ENCODE peak calls at places on chromosomes 16 and 17, in six cellular contexts. Q is GM23248, E is Panc1, G is neural progenitor cell, M is stomach, L is psoas muscle. X is an unnamed sample. For H3K4me1 and H3K27me3, the result is how much of the 10 kb centered on the place peaks cover.

GRCh38 chr17:17749921-17750320 is 68.7 kb downstream of the RAI1 start:
- DNase-seq in G (peak), E (no peak), Q (peak), M (peak), L (no peak), X (peak)

GRCh38 chr17:13395346-13395745 is 206.4 kb downstream of the HS3ST3A1 start:
- DNase-seq in E (no peak), G (no peak), Q (peak), L (no peak), M (no peak), X (no peak)

GRCh38 chr17:7858487-7858832 is 657 bp downstream of the CYB5D1 start:
- DNase-seq in G (peak), E (no peak), Q (peak), M (no peak), L (peak), X (no peak)

GRCh38 chr16:84228321-84228838 is 11.4 kb downstream of the KCNG4 start:
- DNase-seq in Q (peak), G (peak), M (no peak), E (peak), L (peak), X (no peak)

GRCh38 chr16:85402910-85403692 is 210.0 kb upstream of the GSE1 start:
- DNase-seq in G (no peak), E (no peak), L (peak), Q (no peak), M (no peak), X (no peak)

GRCh38 chr17:33910200-33910857 is 344.8 kb upstream of the CCL2 start:
- DNase-seq in G (no peak), L (no peak), Q (no peak), E (no peak), M (no peak), X (no peak)

GRCh38 chr16:31043898-31044481 is 10.6 kb downstream of the STX4 start:
- DNase-seq in L (no peak), Q (no peak), M (no peak), E (no peak), G (no peak), X (no peak)

GRCh38 chr17:81731271-81731670 is 19.2 kb downstream of the SLC25A10 start:
- DNase-seq in L (no peak), M (no peak), G (no peak), Q (peak), E (no peak), X (no peak)

GRCh38 chr17:6279659-6280058 is 155.3 kb downstream of the AIPL1 start:
- DNase-seq in E (peak), Q (no peak), M (no peak), G (peak), L (no peak), X (no peak)

GRCh38 chr17:31677681-31678080 is 181.4 kb downstream of the COPRS start:
- DNase-seq in M (no peak), G (no peak), L (no peak), E (no peak), Q (no peak), X (no peak)

GRCh38 chr16:66322174-66322573 is 44.3 kb upstream of the CDH5 start:
- DNase-seq in E (no peak), L (no peak), Q (no peak), M (no peak), G (no peak), X (no peak)

GRCh38 chr16:55115506-55115905 is 184.8 kb downstream of the IRX5 start:
- DNase-seq in G (no peak), L (no peak), Q (no peak), E (no peak), M (no peak), X (no peak)

GRCh38 chr17:2697611-2698162 is 13.9 kb downstream of the CLUH start:
- DNase-seq in M (no peak), L (no peak), Q (no peak), E (no peak), G (no peak), X (no peak)

GRCh38 chr16:85181091-85181738 is 68.9 kb upstream of the CIBAR2 start:
- DNase-seq in E (no peak), G (no peak), M (no peak), Q (no peak), L (peak), X (no peak)

GRCh38 chr17:9484789-9485188 is 90.8 kb downstream of the STX8 start:
- DNase-seq in Q (peak), M (no peak), G (no peak), E (no peak), L (no peak), X (no peak)

GRCh38 chr16:49491736-49492089 is 118.1 kb downstream of the C16orf78 start:
- DNase-seq in M (no peak), L (peak), G (peak), Q (no peak), E (no peak), X (no peak)

GRCh38 chr16:13112639-13113038 is 211.2 kb downstream of the SHISA9 start:
- DNase-seq in M (no peak), L (no peak), Q (no peak), G (peak), E (no peak), X (no peak)
- H3K4me1 ChIP-seq in M (under half), L (under half), Q (under half), G (under half), E (under half), X (under half)

GRCh38 chr17:79821331-79822095 is 17.7 kb downstream of the CBX4 start:
- DNase-seq in G (no peak), E (no peak), Q (no peak), M (no peak), L (no peak), X (no peak)

GRCh38 chr17:79819085-79819484 is 20.2 kb downstream of the CBX4 start:
- DNase-seq in L (no peak), E (no peak), G (no peak), M (no peak), Q (no peak), X (no peak)

GRCh38 chr17:79820959-79821330 is 18.3 kb downstream of the CBX4 start:
- DNase-seq in E (no peak), M (no peak), Q (no peak), L (no peak), G (no peak), X (no peak)

GRCh38 chr17:79818026-79818758 is 21.0 kb downstream of the CBX4 start:
- DNase-seq in E (no peak), L (no peak), M (no peak), Q (no peak), G (no peak), X (no peak)

DNA sequence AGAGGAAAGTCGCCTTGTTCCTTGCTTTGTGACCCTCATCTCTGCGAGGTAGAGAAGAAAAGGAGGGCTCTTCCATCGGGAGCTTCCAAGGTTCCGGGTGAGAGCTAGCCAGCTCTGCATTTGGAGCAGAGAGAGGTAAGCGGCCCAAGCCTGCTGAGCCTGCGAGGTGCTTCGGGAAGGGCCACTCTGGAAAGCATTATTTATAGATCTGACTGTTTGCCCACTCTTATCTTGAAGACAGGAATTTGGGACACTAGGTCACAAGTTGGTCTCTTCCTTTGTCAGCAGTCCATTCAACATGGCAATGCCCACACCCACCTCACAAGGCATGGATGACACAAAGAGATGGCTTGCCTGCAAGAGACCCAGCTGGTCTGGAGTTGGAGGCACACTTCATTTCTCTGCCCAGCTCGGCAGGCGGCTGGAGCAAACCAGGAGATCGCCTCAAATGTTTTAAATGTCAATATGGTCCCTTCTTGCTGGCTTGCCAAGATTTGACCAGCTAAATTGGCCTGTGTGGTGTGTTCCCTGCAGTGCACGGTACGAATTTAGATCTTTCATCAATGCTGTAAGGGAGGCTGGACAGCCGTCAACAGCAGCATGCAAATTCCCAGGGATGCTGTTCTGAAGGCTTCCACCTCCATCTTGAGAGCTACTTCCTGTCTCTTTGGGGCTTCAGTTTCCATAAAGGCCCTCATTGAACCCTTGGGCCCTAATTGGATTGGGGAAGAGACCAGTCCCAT is 19.5 kb downstream of the CBX4 start:
- DNase-seq in L (no peak), G (no peak), M (no peak), Q (no peak), E (no peak), X (no peak)
- H3K27me3 ChIP-seq in L (under half), G (half or more), M (under half), Q (under half), E (under half), X (under half)

GRCh38 chr16:81637336-81638235 is 141.5 kb upstream of the PLCG2 start:
- DNase-seq in L (no peak), M (no peak), Q (no peak), G (no peak), E (no peak), X (no peak)
- H3K27ac ChIP-seq in L (no peak), M (no peak), Q (no peak), G (no peak), E (no peak), X (no peak)

DNA sequence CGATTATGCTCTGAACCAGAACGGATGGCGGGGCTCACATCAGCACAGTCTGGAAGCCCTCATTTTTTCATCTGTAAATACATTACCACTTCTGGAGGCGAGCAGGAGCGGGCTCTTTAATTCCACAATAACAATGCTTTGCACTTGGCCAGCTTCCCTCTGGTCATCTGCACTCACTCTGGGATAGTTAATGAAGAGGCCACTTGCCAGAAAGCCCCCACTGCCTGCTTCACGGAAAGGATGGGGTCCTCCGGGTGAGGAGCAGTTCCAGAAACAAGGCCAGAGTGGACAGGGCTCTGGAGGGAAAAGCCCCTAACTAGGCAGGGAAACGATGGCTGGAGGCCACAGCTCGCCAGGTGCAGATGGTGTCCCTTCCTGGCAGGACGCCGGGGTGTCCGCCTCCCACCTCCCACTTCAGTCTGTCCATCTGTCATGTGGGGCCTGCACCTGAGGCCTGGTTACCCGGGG is 13.1 kb upstream of the BCAR1 start:
- DNase-seq in Q (peak), L (no peak), G (no peak), E (no peak), M (no peak), X (no peak)
- H3K4me1 ChIP-seq in Q (under half), L (half or more), G (under half), E (under half), M (half or more), X (under half)